ENCODE peak calls at places on chromosomes 11 and 22, in seven cellular contexts. E, K, T, D, O, S and J are unnamed samples.

GRCh38 chr11:33179431-33179830 is 18.2 kb upstream of the CSTF3 start:
- DNase-seq in E (no peak), K (no peak), T (no peak), D (no peak), O (no peak), S (no peak), J (no peak)

GRCh38 chr11:64638017-64638664 is 47.1 kb downstream of the SLC22A12 start:
- DNase-seq in E (no peak), K (no peak), T (peak; percentile 75), D (no peak), O (no peak), S (no peak), J (no peak)

GRCh38 chr11:11390068-11390775 is 37.2 kb upstream of the CSNK2A3 start:
- DNase-seq in E (no peak), K (no peak), T (no peak), D (no peak), O (no peak), S (no peak), J (no peak)

GRCh38 chr11:128297111-128297651 is 290.2 kb downstream of the ETS1 start:
- DNase-seq in E (no peak), K (no peak), T (no peak), D (peak; percentile 30), O (no peak), S (no peak), J (no peak)

GRCh38 chr22:19959043-19959586 is 17.5 kb upstream of the TXNRD2 start:
- DNase-seq in E (peak; percentile 76), K (peak; percentile 65), T (peak; percentile 98), D (peak; percentile 81), O (peak; percentile 92), S (peak; percentile 82), J (peak; percentile 80)

GRCh38 chr11:126279191-126279590 is 3.7 kb upstream of the TIRAP start:
- DNase-seq in E (no peak), K (no peak), T (no peak), D (no peak), O (no peak), S (no peak), J (no peak)

GRCh38 chr11:100731471-100731870 is 44.4 kb downstream of the ARHGAP42 start:
- DNase-seq in E (no peak), K (no peak), T (no peak), D (no peak), O (no peak), S (no peak), J (no peak)

GRCh38 chr11:5891216-5891800 is 1.7 kb upstream of the OR52E5 start:
- DNase-seq in E (no peak), K (no peak), T (no peak), D (no peak), O (no peak), S (no peak), J (no peak)

GRCh38 chr11:120385110-120385509 is 48.9 kb downstream of the ARHGEF12 start:
- DNase-seq in E (no peak), K (no peak), T (no peak), D (no peak), O (no peak), S (no peak), J (no peak)

GRCh38 chr22:38262051-38262795 is 10.6 kb downstream of the TMEM184B start:
- DNase-seq in E (no peak), K (no peak), T (peak; percentile 84), D (peak; percentile 71), O (peak; percentile 54), S (peak; percentile 79), J (peak; percentile 67)

GRCh38 chr22:32646476-32646875 is 155.0 kb upstream of the TIMP3 start:
- DNase-seq in E (no peak), K (no peak), T (no peak), D (no peak), O (no peak), S (no peak), J (no peak)

GRCh38 chr22:23055448-23056179 is 14.7 kb upstream of the GNAZ start:
- DNase-seq in E (no peak), K (no peak), T (peak; percentile 10), D (no peak), O (no peak), S (no peak), J (no peak)

GRCh38 chr22:19290400-19291217 is 910 bp downstream of the CLTCL1 start:
- DNase-seq in E (no peak), K (no peak), T (no peak), D (no peak), O (peak; percentile 10), S (no peak), J (no peak)

GRCh38 chr11:64086263-64086938 is 50.7 kb downstream of the FLRT1 start:
- DNase-seq in E (peak; percentile 20), K (no peak), T (no peak), D (peak; percentile 43), O (no peak), S (no peak), J (peak; percentile 77)

GRCh38 chr11:76702378-76703128 is 32.0 kb upstream of the LRRC32 start:
- DNase-seq in E (no peak), K (no peak), T (no peak), D (no peak), O (no peak), S (no peak), J (no peak)

GRCh38 chr11:134592391-134592990 is 180.4 kb upstream of the B3GAT1 start:
- DNase-seq in E (no peak), K (peak; percentile 49), T (peak; percentile 88), D (peak; percentile 44), O (peak; percentile 15), S (peak; percentile 69), J (no peak)

GRCh38 chr11:131894615-131895544 is 524.5 kb downstream of the NTM start:
- DNase-seq in E (no peak), K (no peak), T (no peak), D (no peak), O (no peak), S (no peak), J (no peak)

GRCh38 chr11:117152066-117152465 is 8.0 kb downstream of the PAFAH1B2 start:
- DNase-seq in E (no peak), K (no peak), T (no peak), D (no peak), O (no peak), S (no peak), J (no peak)

GRCh38 chr11:132496341-132496740 is 1036.0 kb downstream of the OPCML start:
- DNase-seq in E (no peak), K (no peak), T (no peak), D (peak; percentile 40), O (no peak), S (no peak), J (no peak)

GRCh38 chr11:77207019-77207485 is 79.0 kb downstream of the MYO7A start:
- DNase-seq in E (no peak), K (no peak), T (no peak), D (no peak), O (no peak), S (no peak), J (no peak)

GRCh38 chr11:441418-442274 is at the start of gene ANO9:
- DNase-seq in E (no peak), K (no peak), T (peak; percentile 77), D (peak; percentile 81), O (peak; percentile 39), S (peak; percentile 90), J (peak; percentile 82)

GRCh38 chr22:30397656-30398635 is 1.1 kb downstream of the SEC14L2 start:
- DNase-seq in E (no peak), K (no peak), T (no peak), D (no peak), O (no peak), S (no peak), J (no peak)
- TF ChIP-seq POLR2A in E (no peak), K (no peak), T (no peak), D (no peak), O (peak; percentile 38), S (no peak), J (no peak)

GRCh38 chr22:28031383-28031922 is 112.4 kb upstream of the PITPNB start:
- DNase-seq in E (no peak), K (no peak), T (peak; percentile 20), D (no peak), O (no peak), S (no peak), J (no peak)

GRCh38 chr22:28030442-28030841 is 111.4 kb upstream of the PITPNB start:
- DNase-seq in E (no peak), K (no peak), T (peak; percentile 33), D (no peak), O (no peak), S (no peak), J (no peak)

GRCh38 chr22:28029201-28029948 is 110.3 kb upstream of the PITPNB start:
- DNase-seq in E (no peak), K (no peak), T (peak; percentile 30), D (peak; percentile 82), O (no peak), S (peak; percentile 53), J (peak; percentile 92)

GRCh38 chr22:28027453-28028448 is 108.7 kb upstream of the PITPNB start:
- DNase-seq in E (no peak), K (no peak), T (no peak), D (no peak), O (no peak), S (no peak), J (no peak)

GRCh38 chr22:28029962-28030361 is 110.9 kb upstream of the PITPNB start:
- DNase-seq in E (no peak), K (no peak), T (no peak), D (no peak), O (no peak), S (no peak), J (no peak)
- H3K4me1 ChIP-seq in E (peaks cover 5% of the 10 kb centered on the region), K (no peaks in the 10 kb centered on the region), T (no peaks in the 10 kb centered on the region), D (peaks cover 41% of the 10 kb centered on the region), O (peaks cover 17% of the 10 kb centered on the region), S (no peaks in the 10 kb centered on the region), J (peaks cover 47% of the 10 kb centered on the region)

GRCh38 chr22:17703811-17704210 is 65.3 kb downstream of the BCL2L13 start:
- DNase-seq in E (no peak), K (no peak), T (no peak), D (no peak), O (no peak), S (no peak), J (no peak)

GRCh38 chr22:17707526-17707925 is 66.7 kb downstream of the BID start:
- DNase-seq in E (no peak), K (no peak), T (no peak), D (no peak), O (no peak), S (no peak), J (no peak)

GRCh38 chr22:17706947-17707346 is 67.3 kb downstream of the BID start:
- DNase-seq in E (no peak), K (no peak), T (no peak), D (no peak), O (no peak), S (no peak), J (no peak)

GRCh38 chr22:17705565-17706450 is 67.3 kb downstream of the BCL2L13 start:
- DNase-seq in E (no peak), K (no peak), T (no peak), D (no peak), O (no peak), S (no peak), J (no peak)

GRCh38 chr22:17706451-17706900 is 67.8 kb downstream of the BID start:
- DNase-seq in E (peak; percentile 26), K (peak; percentile 54), T (no peak), D (peak; percentile 28), O (peak; percentile 36), S (no peak), J (peak; percentile 58)
- TF ChIP-seq POLR2A in E (no peak), K (no peak), T (no peak), D (no peak), O (no peak), S (no peak), J (no peak)

DNA sequence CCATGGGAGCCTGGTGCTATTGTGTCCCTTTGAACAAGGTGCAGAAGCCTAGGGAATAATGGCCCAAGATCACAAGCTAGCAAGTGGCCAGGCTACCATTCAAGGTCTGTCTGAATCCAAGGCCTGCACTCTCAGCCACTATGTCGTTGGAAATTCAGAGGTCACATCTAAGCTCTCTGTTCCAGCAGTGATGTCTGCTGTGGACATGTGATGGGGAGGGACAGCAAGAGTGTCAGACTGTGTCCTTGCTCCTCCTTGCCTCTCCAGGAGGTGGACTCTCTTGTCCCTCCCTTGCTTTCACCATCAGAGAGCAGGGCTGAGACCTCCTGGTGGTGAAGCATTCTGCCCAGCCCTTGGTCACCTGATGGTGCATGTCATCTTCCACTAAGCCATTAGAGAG is 37.2 kb upstream of the SUSD2 start:
- DNase-seq in E (no peak), K (no peak), T (no peak), D (no peak), O (no peak), S (no peak), J (no peak)
- H3K4me1 ChIP-seq in E (peaks cover 62% of the 10 kb centered on the region), K (peaks cover 21% of the 10 kb centered on the region), T (peaks cover 5% of the 10 kb centered on the region), D (peaks cover 55% of the 10 kb centered on the region), O (peaks cover 43% of the 10 kb centered on the region), S (peaks cover 32% of the 10 kb centered on the region), J (peaks cover 58% of the 10 kb centered on the region)